ENCODE peak calls at places on chromosomes 2 and 18, in seven cellular contexts. J, S, A, Q, H, O and N are unnamed samples.

GRCh38 chr18:40250218-40250617 is 1704.8 kb upstream of the PIK3C3 start:
- DNase-seq in Q (no peak), A (no peak), J (no peak), S (no peak), H (no peak), O (no peak), N (no peak)

GRCh38 chr2:223860809-223861738 is 23.7 kb upstream of the AP1S3 start:
- DNase-seq in A (no peak), Q (no peak), O (no peak), S (no peak), H (peak; percentile 95), J (no peak), N (no peak)

GRCh38 chr2:64312622-64312948 is 141.4 kb upstream of the LGALSL start:
- DNase-seq in A (no peak), Q (no peak), J (no peak), H (no peak), O (no peak), S (no peak), N (no peak)

GRCh38 chr18:21458322-21458721 is 142.2 kb downstream of the ESCO1 start:
- DNase-seq in O (no peak), H (no peak), J (no peak), Q (no peak), A (no peak), S (no peak), N (no peak)

GRCh38 chr18:48543228-48543627 is 4.4 kb downstream of the CTIF start:
- DNase-seq in J (no peak), A (no peak), H (no peak), S (peak; percentile 39), O (no peak), Q (no peak), N (no peak)

GRCh38 chr2:66696374-66696773 is 261.4 kb downstream of the MEIS1 start:
- DNase-seq in S (no peak), Q (no peak), O (no peak), J (no peak), H (no peak), A (no peak), N (no peak)

GRCh38 chr18:49931760-49932159 is 118.4 kb upstream of the ACAA2 start:
- DNase-seq in H (no peak), A (no peak), S (no peak), O (no peak), J (no peak), Q (no peak), N (no peak)

GRCh38 chr2:212667751-212668316 is 129.2 kb upstream of the ERBB4 start:
- DNase-seq in A (no peak), Q (no peak), S (no peak), J (no peak), O (no peak), H (no peak), N (no peak)

GRCh38 chr18:65735166-65735565 is 15.6 kb upstream of the CDH7 start:
- DNase-seq in J (no peak), Q (no peak), O (no peak), S (no peak), H (no peak), A (no peak), N (no peak)

GRCh38 chr2:128817171-128817570 is 498.5 kb upstream of the HS6ST1 start:
- DNase-seq in A (no peak), J (no peak), S (no peak), O (no peak), H (no peak), Q (no peak), N (no peak)

GRCh38 chr2:12167525-12168317 is 421.3 kb downstream of the LPIN1 start:
- DNase-seq in O (no peak), J (no peak), A (no peak), H (no peak), Q (no peak), S (no peak), N (no peak)

GRCh38 chr18:58345064-58345463 is 283.8 kb downstream of the ALPK2 start:
- DNase-seq in O (no peak), Q (no peak), H (no peak), A (no peak), S (no peak), J (no peak), N (no peak)

GRCh38 chr2:239463541-239464165 is 62.8 kb upstream of the HDAC4 start:
- DNase-seq in J (no peak), H (no peak), S (peak; percentile 61), O (no peak), Q (no peak), A (no peak), N (peak; percentile 65)

GRCh38 chr2:97706112-97706511 is 7.3 kb upstream of the ZAP70 start:
- DNase-seq in J (no peak), A (no peak), H (no peak), O (no peak), S (no peak), Q (no peak), N (no peak)